ENCODE peak calls at places on chromosome 13, in seven cellular contexts. B is HEK293T; S is stimulated activated CD4-positive, alpha-beta T cell treated with anti-CD3 and anti-CD28 coated beads, Interleukin-1b, Interleukin-23, amount 100 ng/mL, for 1 hour; R is NCI-H510A treated with DMSO at 0.1 percent for 48 hours; T is endothelial cell; O is T-helper 2 cell treated with Interferon-gamma antibody and Interleukin-4, amounts not matched to agents 5 μg/mL and 100 μg/mL, for 36 hours; M is NCI-H1436 treated with DMSO at 0.1 percent for 48 hours. Q is an unnamed sample.

GRCh38 chr13:73767191-73767741 is 366.9 kb downstream of the KLF12 start:
- DNase-seq in T (no peak), O (no peak), B (no peak), M (no peak), S (no peak), R (no peak), Q (no peak)

GRCh38 chr13:109858319-109858718 is 71.9 kb upstream of the IRS2 start:
- DNase-seq in R (no peak), T (no peak), B (no peak), S (no peak), O (no peak), M (no peak), Q (no peak)

GRCh38 chr13:110015253-110015652 is 228.9 kb upstream of the IRS2 start:
- DNase-seq in T (no peak), S (no peak), M (no peak), R (peak), O (no peak), B (no peak), Q (no peak)

GRCh38 chr13:23810842-23811241 is 78.4 kb downstream of the MIPEP start:
- DNase-seq in O (no peak), M (no peak), S (no peak), T (no peak), R (no peak), B (no peak), Q (no peak)

GRCh38 chr13:44471686-44472085 is 98.1 kb downstream of the SERP2 start:
- DNase-seq in B (no peak), T (no peak), M (no peak), O (no peak), S (no peak), R (no peak), Q (no peak)

GRCh38 chr13:42946927-42947326 is 45.1 kb downstream of the EPSTI1 start:
- DNase-seq in R (no peak), O (no peak), T (no peak), M (no peak), S (no peak), B (no peak), Q (no peak)

GRCh38 chr13:102152790-102153189 is 249.1 kb downstream of the FGF14 start:
- DNase-seq in B (no peak), O (no peak), R (no peak), M (no peak), S (no peak), T (no peak), Q (no peak)

GRCh38 chr13:74819549-74819948 is 662.4 kb downstream of the TBC1D4 start:
- DNase-seq in B (no peak), R (no peak), M (no peak), S (no peak), O (no peak), T (no peak), Q (no peak)

GRCh38 chr13:103883698-103884097 is 817.5 kb upstream of the SLC10A2 start:
- DNase-seq in S (no peak), R (no peak), O (no peak), M (no peak), B (no peak), T (no peak), Q (no peak)

GRCh38 chr13:46134961-46135522 is 30.2 kb upstream of the CPB2 start:
- DNase-seq in B (peak), T (no peak), S (no peak), R (peak), O (no peak), M (no peak), Q (no peak)

GRCh38 chr13:48737689-48738088 is 84.0 kb downstream of the CYSLTR2 start:
- DNase-seq in M (no peak), R (no peak), S (no peak), B (no peak), T (no peak), O (no peak), Q (no peak)

GRCh38 chr13:20388184-20388583 is 137.5 kb downstream of the CRYL1 start:
- DNase-seq in T (no peak), S (no peak), R (no peak), M (no peak), O (no peak), B (no peak), Q (peak)

GRCh38 chr13:47831265-47831664 is 169.8 kb downstream of the SUCLA2 start:
- DNase-seq in S (no peak), T (no peak), R (no peak), M (no peak), B (no peak), O (no peak), Q (no peak)

GRCh38 chr13:33696530-33696929 is 121.4 kb upstream of the RFC3 start:
- DNase-seq in R (no peak), O (no peak), M (no peak), S (no peak), T (no peak), B (no peak), Q (no peak)

GRCh38 chr13:80160110-80160509 is 180.8 kb downstream of the SPRY2 start:
- DNase-seq in M (no peak), T (no peak), R (no peak), B (no peak), O (no peak), S (no peak), Q (no peak)

GRCh38 chr13:45132384-45133064 is 12.2 kb downstream of the GTF2F2 start:
- DNase-seq in R (no peak), T (no peak), M (no peak), B (no peak), O (no peak), S (no peak), Q (no peak)

GRCh38 chr13:44685641-44686040 is 109.5 kb upstream of the TSC22D1 start:
- DNase-seq in B (no peak), S (no peak), O (no peak), M (no peak), T (no peak), R (no peak), Q (no peak)

GRCh38 chr13:99626461-99627082 is 125.3 kb downstream of the TM9SF2 start:
- DNase-seq in S (no peak), M (no peak), T (no peak), B (no peak), O (no peak), R (no peak), Q (no peak)

Q was measured in vagina.